ENCODE peak calls at places on chromosome 4, in five cellular contexts. L, H, E, C and J are unnamed samples.

GRCh38 chr4:20305976-20306375 is 54.3 kb downstream of the SLIT2 start:
- DNase-seq in L (peak; percentile 23), H (no peak), E (no peak), C (no peak), J (no peak)

GRCh38 chr4:834368-835147 is 8.6 kb upstream of the CPLX1 start:
- DNase-seq in L (no peak), H (no peak), E (no peak), C (no peak), J (peak; percentile 74)

GRCh38 chr4:104901438-104901837 is 245.2 kb upstream of the TET2 start:
- DNase-seq in L (no peak), H (no peak), E (no peak), C (no peak), J (no peak)

GRCh38 chr4:11039494-11040142 is 355.1 kb upstream of the CLNK start:
- DNase-seq in L (no peak), H (no peak), E (no peak), C (no peak), J (peak; percentile 22)

GRCh38 chr4:159142254-159142653 is 39.4 kb downstream of the RAPGEF2 start:
- DNase-seq in L (peak; percentile 14), H (peak; percentile 3), E (no peak), C (no peak), J (no peak)

GRCh38 chr4:26459054-26459755 is 31.1 kb downstream of the CCKAR start:
- DNase-seq in L (peak; percentile 70), H (peak; percentile 15), E (no peak), C (no peak), J (no peak)

GRCh38 chr4:45347056-45347455 is 620.7 kb upstream of the GNPDA2 start:
- DNase-seq in L (no peak), H (no peak), E (no peak), C (no peak), J (no peak)

GRCh38 chr4:84753318-84753972 is 170.5 kb downstream of the CDS1 start:
- DNase-seq in L (no peak), H (no peak), E (no peak), C (no peak), J (peak; percentile 34)

GRCh38 chr4:169263791-169264392 is 6.9 kb downstream of the SH3RF1 start:
- DNase-seq in L (no peak), H (no peak), E (no peak), C (no peak), J (no peak)

GRCh38 chr4:28890949-28891348 is 1829.2 kb upstream of the PCDH7 start:
- DNase-seq in L (no peak), H (no peak), E (no peak), C (no peak), J (no peak)

GRCh38 chr4:151015458-151016344 is 617 bp upstream of the LRBA start:
- DNase-seq in L (peak; percentile 76), H (no peak), E (peak; percentile 80), C (peak; percentile 85), J (peak; percentile 90)